ENCODE peak calls at places on chromosome 15, in seven cellular contexts. V, I, O, Z, Q, M and T are unnamed samples.
A peak's percentile ranks its signal among the peaks of the same experiment; 100 is the strongest.

GRCh38 chr15:29925227-29926082 is 103.2 kb upstream of the TJP1 start:
- DNase-seq in V (no peak), I (no peak), O (peak; percentile 26), Z (no peak), Q (peak; percentile 36), M (peak; percentile 82), T (no peak)

GRCh38 chr15:90015749-90016148 is 14.6 kb downstream of the ZNF710 start:
- DNase-seq in V (no peak), I (no peak), O (no peak), Z (no peak), Q (no peak), M (no peak), T (peak; percentile 18)

GRCh38 chr15:90482124-90483011 is 47.4 kb upstream of the CRTC3 start:
- DNase-seq in V (peak; percentile 38), I (peak; percentile 13), O (no peak), Z (peak; percentile 2), Q (peak; percentile 27), M (no peak), T (no peak)

GRCh38 chr15:57015897-57016296 is 97.5 kb downstream of the TCF12 start:
- DNase-seq in V (no peak), I (no peak), O (no peak), Z (no peak), Q (no peak), M (no peak), T (no peak)

GRCh38 chr15:53414167-53414566 is 345.3 kb downstream of the WDR72 start:
- DNase-seq in V (no peak), I (no peak), O (no peak), Z (no peak), Q (no peak), M (no peak), T (no peak)

GRCh38 chr15:43133429-43134156 is at the start of gene TMEM62:
- DNase-seq in V (peak; percentile 69), I (peak; percentile 27), O (peak; percentile 29), Z (peak; percentile 19), Q (peak; percentile 39), M (peak; percentile 85), T (peak; percentile 91)

GRCh38 chr15:74220475-74221248 is 15.5 kb upstream of the CCDC33 start:
- DNase-seq in V (no peak), I (no peak), O (no peak), Z (no peak), Q (no peak), M (no peak), T (no peak)

GRCh38 chr15:62436235-62436634 is 271.1 kb upstream of the C2CD4B start:
- DNase-seq in V (no peak), I (no peak), O (no peak), Z (no peak), Q (no peak), M (no peak), T (no peak)

GRCh38 chr15:73867426-73867825 is 5.9 kb upstream of the TBC1D21 start:
- DNase-seq in V (no peak), I (no peak), O (no peak), Z (no peak), Q (no peak), M (no peak), T (no peak)

GRCh38 chr15:71748327-71748726 is 62.0 kb upstream of the NR2E3 start:
- DNase-seq in V (no peak), I (no peak), O (no peak), Z (no peak), Q (no peak), M (no peak), T (no peak)

GRCh38 chr15:28096411-28096719 is 2.8 kb downstream of the OCA2 start:
- DNase-seq in V (no peak), I (no peak), O (no peak), Z (no peak), Q (no peak), M (no peak), T (no peak)

GRCh38 chr15:78233496-78233895 is 869 bp downstream of the ACSBG1 start:
- DNase-seq in V (no peak), I (no peak), O (no peak), Z (no peak), Q (no peak), M (peak; percentile 45), T (no peak)

GRCh38 chr15:36632196-36632595 is 52.8 kb downstream of the CDIN1 start:
- DNase-seq in V (no peak), I (no peak), O (no peak), Z (no peak), Q (no peak), M (no peak), T (no peak)

GRCh38 chr15:36358094-36358961 is 221.1 kb upstream of the CDIN1 start:
- DNase-seq in V (no peak), I (no peak), O (no peak), Z (no peak), Q (no peak), M (no peak), T (no peak)

GRCh38 chr15:31275331-31276262 is 51.0 kb upstream of the KLF13 start:
- DNase-seq in V (no peak), I (no peak), O (no peak), Z (no peak), Q (no peak), M (no peak), T (peak; percentile 54)

GRCh38 chr15:63495343-63495742 is 9.1 kb upstream of the USP3 start:
- DNase-seq in V (no peak), I (no peak), O (no peak), Z (no peak), Q (no peak), M (no peak), T (no peak)